ENCODE peak calls at places on chromosome 16, in five cellular contexts. One of them, this sample, is unnamed. For H3K4me1, the result is how much of the 10 kb centered on the place peaks cover.

GRCh38 chr16:2716948-2717347 is 3.1 kb downstream of the PRSS27 start:
- DNase-seq in prostate gland: no peak
- DNase-seq in naive thymus-derived CD4-positive, alpha-beta T cell: no peak
- DNase-seq in H9: no peak
- DNase-seq in breast epithelium: no peak
- DNase-seq in this sample: no peak

GRCh38 chr16:69929480-69929879 is 21.7 kb upstream of the CLEC18A start:
- DNase-seq in prostate gland: no peak
- DNase-seq in naive thymus-derived CD4-positive, alpha-beta T cell: no peak
- DNase-seq in H9: no peak
- DNase-seq in breast epithelium: no peak
- DNase-seq in this sample: no peak

GRCh38 chr16:57514371-57514770 is 22.0 kb downstream of the CCDC102A start:
- DNase-seq in prostate gland: no peak
- DNase-seq in naive thymus-derived CD4-positive, alpha-beta T cell: no peak
- DNase-seq in H9: no peak
- DNase-seq in breast epithelium: no peak
- DNase-seq in this sample: no peak

GRCh38 chr16:4684030-4684715 is 9.2 kb upstream of the NUDT16L1 start:
- DNase-seq in prostate gland: no peak
- DNase-seq in naive thymus-derived CD4-positive, alpha-beta T cell: no peak
- DNase-seq in H9: no peak
- DNase-seq in breast epithelium: no peak
- DNase-seq in this sample: no peak

GRCh38 chr16:5845046-5845445 is 747.5 kb upstream of the EEF2KMT start:
- DNase-seq in prostate gland: no peak
- DNase-seq in naive thymus-derived CD4-positive, alpha-beta T cell: no peak
- DNase-seq in H9: no peak
- DNase-seq in breast epithelium: no peak
- DNase-seq in this sample: no peak

GRCh38 chr16:79098897-79099296 is 501.6 kb downstream of the MAF start:
- DNase-seq in prostate gland: no peak
- DNase-seq in naive thymus-derived CD4-positive, alpha-beta T cell: no peak
- DNase-seq in H9: no peak
- DNase-seq in breast epithelium: no peak
- DNase-seq in this sample: no peak

GRCh38 chr16:68724797-68725196 is 12.3 kb upstream of the CDH1 start:
- DNase-seq in prostate gland: no peak
- DNase-seq in naive thymus-derived CD4-positive, alpha-beta T cell: no peak
- DNase-seq in H9: no peak
- DNase-seq in breast epithelium: no peak
- DNase-seq in this sample: no peak

GRCh38 chr16:57619606-57620315 is 8.7 kb upstream of the ADGRG1 start:
- DNase-seq in prostate gland: peak
- DNase-seq in naive thymus-derived CD4-positive, alpha-beta T cell: no peak
- DNase-seq in H9: no peak
- DNase-seq in breast epithelium: peak
- DNase-seq in this sample: no peak

GRCh38 chr16:30609002-30609927 is 924 bp downstream of the ZNF689 start:
- DNase-seq in prostate gland: peak
- DNase-seq in naive thymus-derived CD4-positive, alpha-beta T cell: no peak
- DNase-seq in H9: peak
- DNase-seq in breast epithelium: peak
- DNase-seq in this sample: no peak

GRCh38 chr16:10992797-10993196 is 48.4 kb downstream of the CLEC16A start:
- DNase-seq in prostate gland: no peak
- DNase-seq in naive thymus-derived CD4-positive, alpha-beta T cell: no peak
- DNase-seq in H9: peak
- DNase-seq in breast epithelium: no peak
- DNase-seq in this sample: no peak

GRCh38 chr16:31461921-31462804 is 2.9 kb downstream of the ARMC5 start:
- DNase-seq in prostate gland: no peak
- DNase-seq in naive thymus-derived CD4-positive, alpha-beta T cell: no peak
- DNase-seq in H9: no peak
- DNase-seq in breast epithelium: no peak
- DNase-seq in this sample: no peak

GRCh38 chr16:87765473-87765775 is 362 bp downstream of the KLHDC4 start:
- DNase-seq in prostate gland: no peak
- DNase-seq in naive thymus-derived CD4-positive, alpha-beta T cell: peak
- DNase-seq in H9: no peak
- DNase-seq in breast epithelium: no peak
- DNase-seq in this sample: peak

GRCh38 chr16:58753711-58754134 is 19.6 kb upstream of the GOT2 start:
- DNase-seq in prostate gland: no peak
- DNase-seq in naive thymus-derived CD4-positive, alpha-beta T cell: no peak
- DNase-seq in H9: peak
- DNase-seq in breast epithelium: no peak
- DNase-seq in this sample: no peak

GRCh38 chr16:67805718-67806427 is 487 bp downstream of the RANBP10 start:
- DNase-seq in prostate gland: no peak
- DNase-seq in naive thymus-derived CD4-positive, alpha-beta T cell: no peak
- DNase-seq in H9: no peak
- DNase-seq in breast epithelium: no peak
- DNase-seq in this sample: no peak

GRCh38 chr16:2835638-2836493 is 5.8 kb downstream of the ZG16B start:
- DNase-seq in prostate gland: peak
- DNase-seq in naive thymus-derived CD4-positive, alpha-beta T cell: no peak
- DNase-seq in H9: peak
- DNase-seq in breast epithelium: peak
- DNase-seq in this sample: no peak

GRCh38 chr16:54143410-54143809 is 143.2 kb downstream of the IRX3 start:
- DNase-seq in prostate gland: no peak
- DNase-seq in naive thymus-derived CD4-positive, alpha-beta T cell: no peak
- DNase-seq in H9: no peak
- DNase-seq in breast epithelium: no peak
- DNase-seq in this sample: no peak

GRCh38 chr16:54140788-54141136 is 145.8 kb downstream of the IRX3 start:
- DNase-seq in prostate gland: no peak
- DNase-seq in naive thymus-derived CD4-positive, alpha-beta T cell: no peak
- DNase-seq in H9: no peak
- DNase-seq in breast epithelium: no peak
- DNase-seq in this sample: no peak

GRCh38 chr16:54140057-54140787 is 146.4 kb downstream of the IRX3 start:
- DNase-seq in prostate gland: no peak
- DNase-seq in naive thymus-derived CD4-positive, alpha-beta T cell: no peak
- DNase-seq in H9: no peak
- DNase-seq in breast epithelium: no peak
- DNase-seq in this sample: no peak

GRCh38 chr16:54143934-54144333 is 142.7 kb downstream of the IRX3 start:
- DNase-seq in prostate gland: no peak
- DNase-seq in naive thymus-derived CD4-positive, alpha-beta T cell: no peak
- DNase-seq in H9: no peak
- DNase-seq in breast epithelium: no peak
- DNase-seq in this sample: no peak

DNA sequence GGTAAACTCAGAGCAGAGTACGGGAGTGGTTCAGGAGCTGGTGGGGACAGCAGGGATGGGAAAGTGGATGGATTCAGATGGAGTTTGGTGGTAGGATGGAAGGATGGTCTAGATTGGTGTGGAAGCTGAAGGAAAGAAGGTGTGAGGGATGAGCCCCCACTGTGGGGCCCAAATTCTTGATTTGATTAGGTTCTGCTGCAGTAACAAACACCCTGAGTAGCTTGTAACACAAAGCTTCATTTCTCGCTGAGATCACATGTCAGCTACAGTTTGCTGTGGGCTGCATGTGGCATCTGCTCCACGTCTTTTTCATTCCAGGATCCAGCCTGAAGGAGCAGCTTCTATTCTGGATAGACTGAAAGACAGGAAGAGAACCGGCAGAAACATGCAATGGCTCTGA is 143.8 kb downstream of the IRX3 start:
- DNase-seq in prostate gland: no peak
- DNase-seq in naive thymus-derived CD4-positive, alpha-beta T cell: no peak
- DNase-seq in H9: no peak
- DNase-seq in breast epithelium: no peak
- DNase-seq in this sample: no peak
- H3K4me1 ChIP-seq in prostate gland: under half
- H3K4me1 ChIP-seq in naive thymus-derived CD4-positive, alpha-beta T cell: under half
- H3K4me1 ChIP-seq in H9: under half
- H3K4me1 ChIP-seq in breast epithelium: under half
- H3K4me1 ChIP-seq in this sample: under half

DNA sequence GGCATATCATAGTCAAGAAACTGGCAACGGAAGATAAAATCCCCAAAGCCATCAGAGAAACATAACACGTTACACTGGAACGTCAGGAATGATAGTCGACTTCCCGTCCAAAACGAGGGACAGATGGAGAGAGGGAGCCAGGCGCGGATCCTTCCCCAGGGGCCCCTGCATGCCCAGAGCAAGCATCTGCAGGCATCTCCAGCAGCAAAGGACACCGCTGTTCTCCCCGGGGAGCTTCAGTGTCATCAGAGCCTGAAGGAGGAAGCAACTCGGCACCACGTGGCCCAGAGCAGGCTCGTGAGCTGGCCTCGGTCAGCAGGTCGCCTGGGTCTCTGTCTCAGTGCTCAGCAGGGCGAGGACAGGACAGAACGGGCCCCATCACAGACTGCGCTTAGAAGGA is 50.1 kb downstream of the LMF1 start:
- DNase-seq in prostate gland: no peak
- DNase-seq in naive thymus-derived CD4-positive, alpha-beta T cell: no peak
- DNase-seq in H9: no peak
- DNase-seq in breast epithelium: peak
- DNase-seq in this sample: no peak
- H3K27ac ChIP-seq in prostate gland: no peak
- H3K27ac ChIP-seq in naive thymus-derived CD4-positive, alpha-beta T cell: no peak
- H3K27ac ChIP-seq in H9: no peak
- H3K27ac ChIP-seq in breast epithelium: peak
- H3K27ac ChIP-seq in this sample: no peak

GRCh38 chr16:85627835-85628556 is 14.9 kb downstream of the GSE1 start:
- DNase-seq in prostate gland: no peak
- DNase-seq in naive thymus-derived CD4-positive, alpha-beta T cell: no peak
- DNase-seq in H9: no peak
- DNase-seq in breast epithelium: no peak
- DNase-seq in this sample: no peak

GRCh38 chr16:85628651-85629050 is 15.5 kb downstream of the GSE1 start:
- DNase-seq in prostate gland: no peak
- DNase-seq in naive thymus-derived CD4-positive, alpha-beta T cell: no peak
- DNase-seq in H9: no peak
- DNase-seq in breast epithelium: no peak
- DNase-seq in this sample: no peak

GRCh38 chr16:85625485-85626117 is 12.5 kb downstream of the GSE1 start:
- DNase-seq in prostate gland: no peak
- DNase-seq in naive thymus-derived CD4-positive, alpha-beta T cell: no peak
- DNase-seq in H9: no peak
- DNase-seq in breast epithelium: no peak
- DNase-seq in this sample: no peak

GRCh38 chr16:85626191-85626951 is 13.2 kb downstream of the GSE1 start:
- DNase-seq in prostate gland: no peak
- DNase-seq in naive thymus-derived CD4-positive, alpha-beta T cell: no peak
- DNase-seq in H9: peak
- DNase-seq in breast epithelium: no peak
- DNase-seq in this sample: no peak

GRCh38 chr16:85627102-85627834 is 14.1 kb downstream of the GSE1 start:
- DNase-seq in prostate gland: no peak
- DNase-seq in naive thymus-derived CD4-positive, alpha-beta T cell: peak
- DNase-seq in H9: no peak
- DNase-seq in breast epithelium: no peak
- DNase-seq in this sample: no peak
- H3K4me1 ChIP-seq in prostate gland: under half
- H3K4me1 ChIP-seq in naive thymus-derived CD4-positive, alpha-beta T cell: under half
- H3K4me1 ChIP-seq in H9: under half
- H3K4me1 ChIP-seq in breast epithelium: under half
- H3K4me1 ChIP-seq in this sample: under half

DNA sequence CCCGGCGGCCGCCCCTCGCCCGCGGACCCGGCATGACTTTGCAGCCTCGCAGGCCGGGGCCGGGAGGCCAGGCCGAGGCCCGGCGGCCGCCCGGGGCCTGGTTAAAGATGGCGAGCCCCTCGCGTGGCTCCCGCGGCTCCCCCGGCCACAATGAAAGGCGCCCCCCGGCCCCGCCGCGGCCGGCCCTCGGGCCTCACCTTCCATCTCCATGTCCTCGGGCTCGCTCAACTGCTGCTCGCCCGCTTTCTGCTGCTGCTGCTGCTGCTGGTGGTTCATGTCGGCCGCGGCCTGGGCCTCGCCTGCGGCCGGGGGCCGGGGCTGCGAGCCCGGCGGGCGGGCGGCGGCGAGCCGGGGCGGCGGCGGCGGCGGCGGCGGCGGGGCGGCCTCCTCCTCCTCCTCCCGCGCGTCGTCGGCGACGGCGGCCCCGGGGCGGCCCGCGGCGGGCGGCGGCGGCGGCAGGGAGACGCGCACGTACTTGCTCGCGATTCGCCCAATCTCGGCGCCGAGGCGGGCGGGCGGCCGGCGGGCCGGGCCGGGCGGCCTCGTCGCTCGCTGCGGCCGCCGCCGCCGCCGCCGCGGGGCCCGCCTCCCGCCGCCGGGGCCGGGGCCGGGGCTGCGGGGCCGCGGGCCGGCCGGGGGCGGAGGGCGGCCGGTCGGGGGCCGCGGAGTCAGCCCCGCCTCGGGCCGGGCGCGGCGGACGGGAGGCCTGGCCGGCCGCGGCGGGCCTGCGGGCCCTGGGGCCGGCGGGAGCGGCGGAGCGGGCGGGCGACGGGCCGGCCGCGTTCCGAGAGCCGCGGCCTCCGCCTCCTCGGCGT is 489 bp downstream of the USP7 start:
- DNase-seq in prostate gland: no peak
- DNase-seq in naive thymus-derived CD4-positive, alpha-beta T cell: no peak
- DNase-seq in H9: no peak
- DNase-seq in breast epithelium: no peak
- DNase-seq in this sample: no peak
- H3K27ac ChIP-seq in prostate gland: peak
- H3K27ac ChIP-seq in naive thymus-derived CD4-positive, alpha-beta T cell: peak
- H3K27ac ChIP-seq in H9: no peak
- H3K27ac ChIP-seq in breast epithelium: peak
- H3K27ac ChIP-seq in this sample: peak

DNA sequence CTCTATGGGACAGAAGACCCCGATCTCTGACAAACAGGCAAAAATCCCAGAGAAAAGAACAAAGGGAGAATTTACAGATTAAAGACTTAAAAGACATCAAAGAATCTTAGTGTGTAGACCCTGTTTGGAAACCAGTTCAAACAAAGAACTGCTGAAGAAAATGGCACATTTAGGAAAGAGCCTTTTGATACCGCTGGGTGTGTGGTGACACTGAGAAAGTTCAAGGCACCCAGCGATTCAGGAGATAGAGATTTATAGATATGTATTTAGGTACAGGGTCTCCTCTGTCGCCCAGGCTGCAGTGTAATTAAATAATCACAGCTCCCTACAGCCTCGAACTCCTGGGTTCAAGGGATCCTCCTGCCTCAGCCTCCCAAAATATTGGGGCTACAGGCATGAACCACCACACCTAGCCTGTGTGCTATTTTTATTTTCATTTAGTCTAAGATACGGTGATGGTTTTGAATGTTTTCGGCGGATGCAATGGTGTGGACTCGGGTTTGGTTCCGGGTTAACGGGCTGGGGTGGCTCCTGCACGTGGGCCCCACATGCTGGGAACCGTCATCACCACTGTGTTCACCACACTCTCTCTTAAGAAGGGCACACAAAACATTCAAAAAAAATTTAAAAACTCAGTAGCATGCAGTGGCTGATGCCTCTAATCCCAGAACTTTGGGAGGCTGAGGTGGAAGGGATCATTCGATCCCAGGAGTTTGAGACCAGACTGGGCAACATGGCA is 114.0 kb downstream of the ZNF778 start:
- DNase-seq in prostate gland: no peak
- DNase-seq in naive thymus-derived CD4-positive, alpha-beta T cell: no peak
- DNase-seq in H9: no peak
- DNase-seq in breast epithelium: no peak
- DNase-seq in this sample: no peak
- H3K4me1 ChIP-seq in prostate gland: under half
- H3K4me1 ChIP-seq in naive thymus-derived CD4-positive, alpha-beta T cell: half or more
- H3K4me1 ChIP-seq in H9: under half
- H3K4me1 ChIP-seq in breast epithelium: under half
- H3K4me1 ChIP-seq in this sample: under half